ENCODE peak calls at places on chromosomes 2 and 18, in four cellular contexts. U is CD8-positive, alpha-beta T cell; Q is WERI-Rb-1; X is sigmoid colon. E is an unnamed sample.
A peak's percentile ranks its signal among the peaks of the same experiment; 100 is the strongest.

GRCh38 chr2:202322435-202322834 is 53.7 kb upstream of the BMPR2 start:
- DNase-seq in Q (no peak), U (no peak), X (no peak), E (no peak)

GRCh38 chr2:44942304-44943030 is 965 bp downstream of the SIX3 start:
- DNase-seq in U (no peak), Q (no peak), X (no peak), E (no peak)

GRCh38 chr2:7962191-7962590 is 719.7 kb upstream of the ID2 start:
- DNase-seq in Q (no peak), X (no peak), U (no peak), E (no peak)

GRCh38 chr2:1835581-1836201 is 91.4 kb upstream of the PXDN start:
- DNase-seq in Q (no peak), U (no peak), X (no peak), E (no peak)

GRCh38 chr2:10186868-10187535 is 64.5 kb downstream of the RRM2 start:
- DNase-seq in U (no peak), X (no peak), Q (no peak), E (no peak)

GRCh38 chr2:201366166-201366565 is 9.0 kb upstream of the FLACC1 start:
- DNase-seq in Q (no peak), X (no peak), U (no peak), E (no peak)

GRCh38 chr18:10143601-10144000 is 229.8 kb downstream of the VAPA start:
- DNase-seq in X (no peak), Q (no peak), U (no peak), E (no peak)

GRCh38 chr2:96890726-96891385 is 21.0 kb upstream of the SEMA4C start:
- DNase-seq in Q (no peak), U (no peak), X (no peak), E (no peak)

GRCh38 chr18:41353726-41354125 is 601.3 kb upstream of the PIK3C3 start:
- DNase-seq in U (no peak), X (no peak), Q (no peak), E (no peak)

GRCh38 chr18:80184243-80184772 is 63.0 kb downstream of the PARD6G start:
- DNase-seq in Q (no peak), X (no peak), U (no peak), E (no peak)

GRCh38 chr2:45616663-45617411 is 5.8 kb upstream of the SRBD1 start:
- DNase-seq in U (no peak), Q (peak; percentile 53), X (no peak), E (no peak)

GRCh38 chr2:58157754-58158153 is 83.4 kb downstream of the FANCL start:
- DNase-seq in U (no peak), Q (no peak), X (no peak), E (no peak)

GRCh38 chr18:13136689-13137040 is 81.9 kb upstream of the LDLRAD4 start:
- DNase-seq in U (no peak), Q (no peak), X (no peak), E (no peak)

GRCh38 chr2:58700621-58701020 is 459.5 kb upstream of the FANCL start:
- DNase-seq in Q (no peak), X (no peak), U (no peak), E (no peak)

GRCh38 chr2:179129574-179130238 is 79.8 kb upstream of the CCDC141 start:
- DNase-seq in U (peak; percentile 4), Q (no peak), X (no peak), E (no peak)

GRCh38 chr2:231167745-231168459 is 30.5 kb upstream of the ARMC9 start:
- DNase-seq in Q (no peak), X (no peak), U (no peak), E (no peak)

GRCh38 chr18:9038277-9038871 is 64.1 kb upstream of the NDUFV2 start:
- DNase-seq in Q (no peak), X (no peak), U (no peak), E (no peak)

GRCh38 chr2:121603185-121603584 is 46.1 kb downstream of the CLASP1 start:
- DNase-seq in Q (no peak), X (no peak), U (no peak), E (no peak)

GRCh38 chr2:212677466-212677865 is 138.9 kb upstream of the ERBB4 start:
- DNase-seq in U (no peak), X (no peak), Q (no peak), E (no peak)

GRCh38 chr2:66240284-66240683 is 194.6 kb upstream of the MEIS1 start:
- DNase-seq in U (no peak), X (peak; percentile 68), Q (no peak), E (peak; percentile 51)

GRCh38 chr2:27014771-27015433 is 17.9 kb upstream of the TMEM214 start:
- DNase-seq in U (no peak), Q (peak; percentile 29), X (no peak), E (no peak)

GRCh38 chr2:114192362-114192761 is 250.1 kb upstream of the DPP10 start:
- DNase-seq in X (no peak), Q (no peak), U (no peak), E (no peak)

GRCh38 chr2:28449489-28450395 is 46.1 kb upstream of the PLB1 start:
- DNase-seq in X (peak; percentile 46), U (peak; percentile 37), Q (no peak), E (no peak)

GRCh38 chr2:191951832-191952231 is 104.9 kb upstream of the CAVIN2 start:
- DNase-seq in U (no peak), Q (no peak), X (peak; percentile 73), E (no peak)
- H3K36me3 ChIP-seq in U (no peaks in the 10 kb centered on the region), Q (no peaks in the 10 kb centered on the region), X (no peaks in the 10 kb centered on the region), E (no peaks in the 10 kb centered on the region)

GRCh38 chr2:69796199-69796598 is 33.3 kb upstream of the GMCL1 start:
- DNase-seq in Q (no peak), X (no peak), U (no peak), E (no peak)
- TF ChIP-seq CTCF in Q (no peak), X (no peak), U (no peak), E (no peak)

GRCh38 chr2:89825034-89825433 is 1133.6 kb downstream of the RPIA start:
- DNase-seq in U (no peak), Q (no peak), X (no peak), E (no peak)

GRCh38 chr2:89821455-89821945 is 1130.0 kb downstream of the RPIA start:
- DNase-seq in U (no peak), Q (no peak), X (no peak), E (no peak)

GRCh38 chr2:89820248-89820647 is 1128.8 kb downstream of the RPIA start:
- DNase-seq in Q (no peak), X (no peak), U (no peak), E (no peak)

GRCh38 chr2:89819809-89820208 is 1128.3 kb downstream of the RPIA start:
- DNase-seq in U (no peak), Q (no peak), X (no peak), E (no peak)

DNA sequence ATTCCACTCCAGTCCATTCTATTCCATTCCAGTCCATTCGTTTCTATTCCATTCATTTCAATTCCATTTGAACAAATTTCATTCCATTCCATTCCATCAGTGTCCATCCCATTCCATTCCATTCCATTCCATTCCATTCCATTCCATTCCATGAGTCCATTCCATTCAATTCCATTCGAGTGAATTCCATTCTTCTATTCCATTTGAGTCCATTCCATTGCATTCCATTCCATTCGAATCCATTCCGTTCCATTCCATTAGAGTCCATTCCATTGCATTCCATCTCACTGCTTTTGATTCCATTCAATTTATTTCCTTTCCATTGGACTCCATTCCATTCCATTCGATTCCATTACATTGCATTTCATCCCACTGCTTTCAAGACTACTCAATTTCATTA is 1132.1 kb downstream of the RPIA start:
- DNase-seq in X (no peak), U (no peak), Q (no peak), E (no peak)
- H3K9me3 ChIP-seq in X (peaks cover 15% of the 10 kb centered on the region), U (peaks cover 15% of the 10 kb centered on the region), Q (peaks cover 21% of the 10 kb centered on the region), E (peaks cover 6% of the 10 kb centered on the region)

DNA sequence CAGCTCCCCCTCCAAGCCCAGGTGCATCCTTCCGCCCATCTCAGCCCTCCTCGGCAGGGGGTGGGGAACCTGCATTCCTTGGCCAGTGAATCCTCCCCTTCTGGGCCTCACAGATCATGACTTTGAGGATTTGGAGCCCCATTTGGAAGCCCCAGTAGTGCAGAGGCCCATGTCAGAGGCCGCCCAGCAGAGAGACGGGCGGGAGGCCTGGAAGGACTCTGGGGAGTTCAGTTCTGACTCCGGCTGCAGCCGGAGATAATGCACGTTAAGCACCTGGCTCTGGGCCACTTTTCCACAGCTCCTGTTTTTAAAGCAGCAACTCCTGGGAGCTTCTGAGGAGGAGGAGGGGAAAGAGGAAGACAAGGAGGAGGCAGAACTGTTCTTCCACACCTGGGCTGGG is 14.9 kb downstream of the ATOH8 start:
- DNase-seq in X (peak; percentile 95), Q (no peak), U (no peak), E (peak; percentile 79)
- H3K36me3 ChIP-seq in X (no peaks in the 10 kb centered on the region), Q (peaks cover 3% of the 10 kb centered on the region), U (no peaks in the 10 kb centered on the region), E (no peaks in the 10 kb centered on the region)

GRCh38 chr18:33710269-33710668 is 132.2 kb downstream of the ASXL3 start:
- DNase-seq in U (no peak), X (no peak), Q (no peak), E (no peak)

GRCh38 chr18:33706391-33706790 is 128.4 kb downstream of the ASXL3 start:
- DNase-seq in U (no peak), Q (no peak), X (no peak), E (no peak)

GRCh38 chr18:33711514-33711913 is 133.5 kb downstream of the ASXL3 start:
- DNase-seq in X (no peak), Q (peak; percentile 47), U (no peak), E (no peak)

DNA sequence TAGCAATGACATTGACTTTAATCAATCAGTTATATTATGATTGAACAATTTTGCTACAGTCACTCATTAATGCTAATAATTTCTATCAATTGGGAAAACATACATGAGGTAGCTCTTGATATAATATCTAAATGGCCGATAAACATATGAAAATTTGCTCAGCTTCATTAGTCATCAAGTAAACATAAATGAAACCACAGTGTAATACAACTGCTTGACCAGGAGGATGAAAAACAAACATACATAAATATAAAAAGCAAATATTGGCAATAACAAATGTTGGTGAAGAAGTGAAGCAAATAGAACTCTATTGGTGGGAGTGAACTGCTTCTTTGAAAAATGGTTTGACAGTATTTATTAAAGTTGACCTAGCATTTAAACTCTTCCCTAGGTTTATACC is 130.9 kb downstream of the ASXL3 start:
- DNase-seq in X (no peak), Q (no peak), U (no peak), E (no peak)
- TF ChIP-seq CTCF in X (no peak), Q (no peak), U (no peak), E (no peak)

DNA sequence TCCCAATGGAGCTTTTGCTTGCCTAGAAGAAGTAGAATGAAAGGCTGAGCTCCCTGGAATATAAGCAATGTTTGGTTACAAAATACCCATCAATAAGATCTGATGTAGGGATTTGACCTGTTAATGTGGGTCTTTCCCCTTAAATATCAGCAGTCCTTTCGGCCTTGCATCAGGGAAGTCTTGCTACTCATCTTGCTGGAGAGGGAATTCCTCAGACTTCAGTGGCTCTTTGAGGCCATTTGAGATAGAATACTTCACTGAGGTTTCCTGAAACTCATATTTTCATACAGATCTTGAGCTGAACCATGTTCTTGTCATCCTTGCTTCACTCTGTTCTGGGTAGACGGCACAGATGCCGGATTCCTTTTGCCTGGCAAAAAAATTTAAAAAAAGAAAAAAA is 3.9 kb downstream of the TWIST2 start:
- DNase-seq in U (no peak), X (no peak), Q (no peak), E (no peak)
- H3K9me3 ChIP-seq in U (no peaks in the 10 kb centered on the region), X (no peaks in the 10 kb centered on the region), Q (peaks cover 6% of the 10 kb centered on the region), E (no peaks in the 10 kb centered on the region)

GRCh38 chr2:177235855-177236437 is 23.4 kb downstream of the HNRNPA3 start:
- DNase-seq in Q (no peak), X (no peak), U (no peak), E (no peak)
- H3K36me3 ChIP-seq in Q (peaks cover 34% of the 10 kb centered on the region), X (peaks cover 17% of the 10 kb centered on the region), U (peaks cover 29% of the 10 kb centered on the region), E (no peaks in the 10 kb centered on the region)

GRCh38 chr18:51559902-51560287 is 362.4 kb upstream of the MEX3C start:
- DNase-seq in Q (peak; percentile 26), U (no peak), X (no peak), E (no peak)
- TF ChIP-seq CTCF in Q (peak; percentile 43), U (no peak), X (no peak), E (no peak)

E was measured in testis.